ENCODE peak calls at places on chromosomes 6 and 20, in six cellular contexts. T, M, Y, D, G and V are unnamed samples.
A peak's percentile ranks its signal among the peaks of the same experiment; 100 is the strongest.

GRCh38 chr6:33144373-33144772 is 47.9 kb downstream of the COL11A2 start:
- DNase-seq in T (no peak), M (no peak), Y (no peak), D (no peak), G (no peak), V (no peak)

GRCh38 chr6:109671721-109672120 is 19.3 kb downstream of the AK9 start:
- DNase-seq in T (no peak), M (no peak), Y (no peak), D (no peak), G (no peak), V (no peak)

GRCh38 chr6:154343473-154344308 is 12.9 kb downstream of the IPCEF1 start:
- DNase-seq in T (peak; percentile 43), M (no peak), Y (no peak), D (peak; percentile 38), G (peak; percentile 81), V (no peak)

GRCh38 chr6:148324297-148325007 is 18.2 kb upstream of the SASH1 start:
- DNase-seq in T (no peak), M (no peak), Y (no peak), D (no peak), G (no peak), V (no peak)

GRCh38 chr20:21099653-21100589 is 6.2 kb downstream of the LINC00237 start:
- DNase-seq in T (peak; percentile 24), M (no peak), Y (no peak), D (peak; percentile 17), G (peak; percentile 55), V (no peak)

GRCh38 chr6:89830385-89830809 is 717 bp downstream of the CASP8AP2 start:
- DNase-seq in T (no peak), M (no peak), Y (no peak), D (no peak), G (no peak), V (no peak)

GRCh38 chr6:39393075-39393474 is 70.6 kb upstream of the KCNK16 start:
- DNase-seq in T (no peak), M (no peak), Y (no peak), D (no peak), G (no peak), V (no peak)

GRCh38 chr6:34334796-34335416 is 57.6 kb downstream of the NUDT3 start:
- DNase-seq in T (no peak), M (peak; percentile 42), Y (no peak), D (no peak), G (no peak), V (no peak)

GRCh38 chr6:122869437-122870024 is 80.5 kb downstream of the SMPDL3A start:
- DNase-seq in T (peak; percentile 57), M (peak; percentile 39), Y (peak; percentile 14), D (no peak), G (peak; percentile 39), V (no peak)

GRCh38 chr20:23304616-23305015 is 46.0 kb upstream of the NXT1 start:
- DNase-seq in T (no peak), M (no peak), Y (no peak), D (no peak), G (no peak), V (no peak)
- TF ChIP-seq POLR2A in T (no peak), M (no peak), Y (no peak), D (no peak), G (no peak), V (no peak)

DNA sequence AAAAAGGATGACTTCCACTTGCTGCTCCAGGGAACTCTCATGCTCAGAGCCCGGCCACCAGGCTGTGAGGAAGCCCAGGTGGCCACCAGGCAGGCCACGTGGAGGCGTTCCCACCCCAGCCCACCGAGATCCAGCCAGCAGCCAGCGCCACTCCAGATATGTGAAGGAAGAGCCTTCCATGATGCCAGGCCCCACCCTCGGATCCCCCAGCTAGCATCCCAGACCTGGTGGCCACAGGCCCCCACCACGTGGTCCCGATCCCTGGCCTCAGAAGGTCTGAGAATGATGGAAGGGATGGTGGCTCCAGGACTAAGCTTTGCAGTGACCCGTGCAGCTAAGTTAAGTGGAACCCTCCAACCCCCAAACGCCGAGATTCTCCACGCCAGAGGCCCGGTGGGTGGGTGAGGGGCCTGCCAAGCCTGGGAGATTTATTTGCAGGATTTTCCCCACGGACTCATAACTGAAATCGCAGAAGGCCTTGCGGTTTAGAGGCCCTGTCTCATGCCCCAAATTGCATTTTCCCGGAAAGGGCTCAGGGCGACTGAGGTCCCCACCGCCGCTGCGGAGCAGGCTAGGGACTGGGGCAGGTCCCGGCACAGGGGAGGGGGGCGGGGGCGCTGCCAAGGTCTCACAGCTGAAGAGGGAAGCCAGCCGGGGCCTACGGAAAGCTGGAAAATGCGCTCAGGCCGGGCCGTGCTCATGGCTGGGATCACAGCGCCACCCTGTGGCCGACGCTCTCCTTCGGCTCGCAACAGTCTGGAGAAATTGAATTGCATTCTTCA is 31.1 kb upstream of the CST7 start:
- DNase-seq in T (peak; percentile 73), M (peak; percentile 29), Y (peak; percentile 43), D (peak; percentile 77), G (peak; percentile 78), V (peak; percentile 77)
- TF ChIP-seq POLR2A in T (no peak), M (no peak), Y (no peak), D (no peak), G (no peak), V (no peak)

DNA sequence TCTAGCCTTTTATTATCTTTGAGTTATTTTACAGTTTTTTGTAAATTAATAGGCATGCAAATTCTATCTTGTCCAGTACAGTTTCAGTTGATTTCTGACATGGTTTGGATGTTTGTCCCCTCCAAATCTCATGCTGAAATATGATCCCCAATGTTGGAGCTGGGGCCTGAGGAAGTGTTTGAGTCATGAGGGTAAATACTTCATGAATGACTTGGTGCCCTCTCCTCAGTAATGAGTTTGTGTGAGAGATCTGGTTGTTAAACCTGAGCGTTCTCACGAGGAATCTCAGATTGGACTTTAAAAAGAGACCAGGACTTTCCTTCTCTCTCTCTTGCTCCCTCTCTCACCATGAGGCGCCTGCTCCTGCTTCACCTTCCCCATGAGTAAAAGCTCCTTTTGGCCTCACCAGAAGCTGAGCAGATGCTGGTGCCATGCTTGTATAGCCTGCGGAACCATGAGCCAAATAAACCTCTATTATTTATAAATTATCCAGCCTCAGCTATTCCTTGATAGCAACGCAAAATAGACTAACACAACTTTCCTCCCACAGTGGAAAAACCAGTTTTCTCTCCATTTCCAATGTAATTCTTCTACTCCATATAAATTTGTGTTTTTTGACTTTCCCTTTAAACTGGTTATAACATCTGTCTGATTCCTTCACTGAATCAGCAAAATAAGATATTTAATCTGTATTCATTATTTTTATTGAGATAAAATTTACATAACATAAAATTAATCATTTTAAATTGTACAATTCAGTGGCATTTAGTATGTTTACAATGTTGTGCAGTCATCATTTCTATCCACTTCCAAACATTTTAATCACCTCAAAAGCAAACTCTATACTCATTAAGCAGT is 78.7 kb upstream of the PRSS16 start:
- DNase-seq in T (no peak), M (no peak), Y (no peak), D (no peak), G (no peak), V (no peak)
- TF ChIP-seq POLR2A in T (no peak), M (no peak), Y (no peak), D (no peak), G (no peak), V (no peak)

DNA sequence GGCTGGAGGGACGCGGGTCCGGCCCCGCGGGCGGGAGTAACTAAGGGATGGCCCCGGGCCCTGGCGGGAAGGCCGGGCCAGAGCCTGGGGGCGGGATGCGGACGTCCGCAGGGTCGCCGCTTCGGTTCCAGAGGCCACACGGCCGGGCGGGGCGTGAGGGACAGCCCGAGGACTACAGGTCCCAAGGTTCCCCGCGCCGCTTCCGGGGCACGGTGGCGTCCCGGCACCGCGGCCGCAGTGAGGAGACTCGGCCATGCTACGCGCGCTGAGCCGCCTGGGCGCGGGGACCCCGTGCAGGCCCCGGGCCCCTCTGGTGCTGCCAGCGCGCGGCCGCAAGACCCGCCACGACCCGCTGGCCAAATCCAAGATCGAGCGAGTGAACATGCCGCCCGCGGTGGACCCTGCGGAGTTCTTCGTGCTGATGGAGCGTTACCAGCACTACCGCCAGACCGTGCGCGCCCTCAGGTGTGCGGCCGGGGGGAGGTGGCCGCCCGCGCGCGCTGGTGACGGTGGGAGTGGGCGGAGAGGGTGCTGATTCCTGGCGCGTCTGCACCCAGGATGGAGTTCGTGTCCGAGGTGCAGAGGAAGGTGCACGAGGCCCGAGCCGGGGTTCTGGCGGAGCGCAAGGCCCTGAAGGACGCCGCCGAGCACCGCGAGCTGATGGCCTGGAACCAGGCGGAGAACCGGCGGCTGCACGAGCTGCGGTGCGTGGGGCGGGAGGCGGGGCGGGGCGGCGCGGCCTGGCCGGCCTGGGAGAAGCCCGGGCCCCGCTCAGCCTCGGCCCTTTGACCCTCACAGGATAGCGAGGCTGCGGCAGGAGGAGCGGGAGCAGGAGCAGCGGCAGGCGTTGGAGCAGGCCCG is at the start of gene MRPS26:
- DNase-seq in T (peak; percentile 93), M (peak; percentile 84), Y (peak; percentile 86), D (peak; percentile 90), G (peak; percentile 91), V (peak; percentile 94)
- TF ChIP-seq POLR2A in T (peak; percentile 83), M (peak; percentile 61), Y (peak; percentile 77), D (peak; percentile 68), G (no peak), V (peak; percentile 64)

GRCh38 chr20:16004108-16004854 is 569.0 kb downstream of the KIF16B start:
- DNase-seq in T (no peak), M (no peak), Y (no peak), D (no peak), G (peak; percentile 70), V (no peak)
- TF ChIP-seq POLR2A in T (no peak), M (no peak), Y (no peak), D (no peak), G (no peak), V (no peak)

DNA sequence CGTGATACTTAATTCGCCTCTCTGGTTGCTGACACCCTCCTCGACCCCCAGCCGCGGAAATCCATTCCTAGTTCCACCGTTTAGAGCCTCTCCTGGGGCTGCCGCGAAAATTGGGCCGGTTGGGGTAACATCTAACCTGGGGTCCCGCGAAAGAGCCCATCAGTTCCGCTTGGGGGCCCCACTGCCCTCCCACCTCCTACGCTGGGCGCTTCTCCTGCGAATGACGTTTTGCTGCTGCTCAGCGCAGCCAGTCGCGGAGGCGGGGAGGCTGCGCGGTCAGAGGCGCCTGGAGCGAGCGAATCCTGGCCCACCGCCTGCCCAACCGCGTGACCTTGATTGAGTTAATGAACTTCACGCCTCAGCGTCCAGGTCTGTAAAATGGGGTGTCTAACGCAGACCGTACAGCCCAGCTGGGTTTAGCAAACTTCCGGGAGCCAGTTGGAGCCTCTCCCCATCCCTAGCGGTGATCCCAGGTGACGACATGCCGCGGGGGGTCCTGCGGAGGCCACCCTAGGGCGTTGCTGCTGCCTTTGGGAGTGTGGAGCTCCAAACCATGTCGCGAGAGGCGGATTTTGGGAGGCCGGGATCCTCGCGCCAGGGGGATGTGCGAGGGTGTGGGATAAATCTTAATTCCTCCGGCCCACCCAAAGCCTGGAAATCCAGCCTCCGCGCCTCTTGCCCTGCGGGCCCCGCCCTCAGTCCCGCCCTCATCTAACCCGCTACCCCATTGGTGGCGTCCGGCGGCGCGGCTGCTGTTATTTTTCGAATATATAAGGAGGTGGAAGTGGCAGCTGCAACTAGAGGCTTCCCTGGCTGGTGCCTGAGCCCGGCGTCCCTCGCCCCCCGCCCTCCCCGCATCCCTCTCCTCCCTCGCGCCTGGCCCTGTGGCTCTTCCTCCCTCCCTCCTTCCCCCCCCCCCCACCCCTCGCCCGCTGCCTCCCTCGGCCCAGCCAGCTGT is at the start of gene CDC25B:
- DNase-seq in T (peak; percentile 96), M (peak; percentile 90), Y (peak; percentile 95), D (peak; percentile 94), G (peak; percentile 95), V (peak; percentile 89)
- TF ChIP-seq POLR2A in T (peak; percentile 89), M (peak; percentile 55), Y (peak; percentile 63), D (peak; percentile 63), G (no peak), V (peak; percentile 79)

GRCh38 chr20:833450-834150 is at the start of gene FAM110A:
- DNase-seq in T (peak; percentile 94), M (peak; percentile 95), Y (peak; percentile 95), D (peak; percentile 95), G (peak; percentile 98), V (peak; percentile 95)
- TF ChIP-seq POLR2A in T (peak; percentile 27), M (no peak), Y (no peak), D (no peak), G (no peak), V (peak; percentile 72)

GRCh38 chr6:104459543-104459942 is 400.2 kb downstream of the HACE1 start:
- DNase-seq in T (no peak), M (no peak), Y (no peak), D (no peak), G (no peak), V (no peak)
- TF ChIP-seq POLR2A in T (no peak), M (no peak), Y (no peak), D (no peak), G (no peak), V (no peak)